ENCODE peak calls at places on chromosome X, in eight cellular contexts. G is spleen, C is WERI-Rb-1, R is cardiac muscle cell, N is right lobe of liver, Q is endodermal cell, O is mesenchymal stem cell, S is GM23248. W is an unnamed sample. For H3K27me3, the result is how much of the 10 kb centered on the place peaks cover.

GRCh38 chrX:39157006-39157405 is 355.7 kb downstream of the MID1IP1 start:
- DNase-seq in G (no peak), C (no peak), R (peak), N (no peak), Q (no peak), O (peak), S (no peak), W (no peak)

GRCh38 chrX:19636989-19637388 is 121.7 kb upstream of the MAP3K15 start:
- DNase-seq in G (no peak), C (no peak), R (no peak), N (no peak), Q (no peak), O (no peak), S (no peak), W (no peak)

GRCh38 chrX:120144178-120144844 is 14.1 kb upstream of the RHOXF2 start:
- DNase-seq in G (no peak), C (no peak), R (no peak), N (no peak), Q (no peak), O (peak), S (peak), W (no peak)

GRCh38 chrX:132227383-132228112 is 8.3 kb upstream of the RAP2C start:
- DNase-seq in G (no peak), C (no peak), R (no peak), N (no peak), Q (no peak), O (peak), S (peak), W (no peak)

GRCh38 chrX:109440475-109440874 is 41.4 kb downstream of the GUCY2F start:
- DNase-seq in G (no peak), C (no peak), R (no peak), N (no peak), Q (no peak), O (no peak), S (no peak), W (no peak)

GRCh38 chrX:17440258-17440657 is 65.3 kb downstream of the NHS start:
- DNase-seq in G (no peak), C (no peak), R (no peak), N (no peak), Q (no peak), O (no peak), S (no peak), W (no peak)

GRCh38 chrX:142251665-142252064 is 46.6 kb upstream of the MAGEC2 start:
- DNase-seq in G (no peak), C (no peak), R (no peak), N (no peak), Q (no peak), O (no peak), S (no peak), W (no peak)

GRCh38 chrX:17521871-17522693 is 147.1 kb downstream of the NHS start:
- DNase-seq in G (no peak), C (no peak), R (peak), N (no peak), Q (peak), O (no peak), S (peak), W (no peak)

GRCh38 chrX:65926095-65927019 is 113.5 kb downstream of the VSIG4 start:
- DNase-seq in G (peak), C (no peak), R (no peak), N (no peak), Q (no peak), O (no peak), S (no peak), W (no peak)

GRCh38 chrX:8868906-8869305 is 67.7 kb upstream of the FAM9A start:
- DNase-seq in G (no peak), C (no peak), R (peak), N (no peak), Q (no peak), O (peak), S (peak), W (no peak)

GRCh38 chrX:29940750-29941149 is 274.6 kb upstream of the MAGEB2 start:
- DNase-seq in G (no peak), C (no peak), R (no peak), N (no peak), Q (no peak), O (no peak), S (no peak), W (no peak)

GRCh38 chrX:70044541-70045245 is 5.0 kb downstream of the AWAT2 start:
- DNase-seq in G (peak), C (no peak), R (no peak), N (no peak), Q (no peak), O (no peak), S (peak), W (no peak)

GRCh38 chrX:20547649-20548051 is 280.9 kb upstream of the RPS6KA3 start:
- DNase-seq in G (no peak), C (no peak), R (no peak), N (peak), Q (no peak), O (peak), S (peak), W (no peak)

GRCh38 chrX:86455495-86455894 is 307.2 kb downstream of the DACH2 start:
- DNase-seq in G (no peak), C (no peak), R (no peak), N (no peak), Q (peak), O (no peak), S (no peak), W (no peak)

GRCh38 chrX:312621-313331 is 5.8 kb downstream of the GTPBP6 start:
- DNase-seq in G (peak), C (no peak), R (no peak), N (peak), Q (no peak), O (no peak), S (no peak), W (no peak)

DNA sequence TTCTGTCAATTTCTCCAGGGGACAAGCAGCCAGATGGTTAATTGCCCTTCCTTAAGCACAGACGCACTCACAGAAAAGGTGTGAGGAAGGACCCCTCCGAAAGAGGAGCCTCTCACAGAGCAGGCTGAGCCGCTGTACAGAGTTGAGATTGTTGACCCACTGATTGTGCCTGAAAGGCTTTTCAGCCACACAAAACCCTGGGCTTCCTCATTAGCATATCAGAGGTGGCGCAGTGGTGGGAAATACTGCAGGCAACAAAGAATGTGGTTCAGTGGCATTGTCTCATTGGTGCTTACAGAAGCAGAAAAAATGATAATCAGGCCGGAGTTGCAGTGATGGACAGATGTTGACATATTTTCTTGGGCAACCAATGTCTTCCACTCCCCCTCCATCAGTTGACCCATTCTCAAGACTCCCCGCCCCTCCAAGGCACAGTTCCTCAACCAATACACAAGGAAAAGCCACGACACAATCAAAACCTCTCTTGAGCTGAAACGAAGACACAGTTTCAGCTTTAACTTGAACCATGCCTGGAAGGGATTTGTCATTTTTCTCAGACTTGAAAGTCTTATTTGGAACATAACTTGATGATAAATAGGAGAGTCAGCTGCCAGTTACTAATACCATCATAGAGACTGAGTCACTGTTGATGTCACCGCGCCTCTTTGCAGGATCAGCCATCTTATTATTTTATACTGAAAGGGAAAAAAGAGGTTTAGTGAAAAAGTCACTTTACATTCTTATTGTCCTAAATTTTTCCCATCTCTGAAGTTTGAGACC is 53.0 kb downstream of the ATXN3L start:
- DNase-seq in G (no peak), C (no peak), R (no peak), N (no peak), Q (no peak), O (no peak), S (peak), W (no peak)
- H3K27ac ChIP-seq in G (no peak), C (no peak), R (no peak), N (no peak), Q (peak), O (no peak), S (no peak), W (no peak)

GRCh38 chrX:137143864-137144263 is 110.1 kb upstream of the GPR101 start:
- DNase-seq in G (no peak), C (no peak), R (no peak), N (no peak), Q (no peak), O (no peak), S (no peak), W (no peak)
- H3K27me3 ChIP-seq in G (under half), C (under half), R (under half), N (under half), Q (under half), O (under half), S (under half), W (under half)

GRCh38 chrX:48576108-48576507 is 1.8 kb downstream of the RBM3 start:
- DNase-seq in G (no peak), C (no peak), R (no peak), N (no peak), Q (no peak), O (no peak), S (no peak), W (no peak)
- H3K27ac ChIP-seq in G (no peak), C (no peak), R (no peak), N (no peak), Q (no peak), O (no peak), S (no peak), W (peak)

DNA sequence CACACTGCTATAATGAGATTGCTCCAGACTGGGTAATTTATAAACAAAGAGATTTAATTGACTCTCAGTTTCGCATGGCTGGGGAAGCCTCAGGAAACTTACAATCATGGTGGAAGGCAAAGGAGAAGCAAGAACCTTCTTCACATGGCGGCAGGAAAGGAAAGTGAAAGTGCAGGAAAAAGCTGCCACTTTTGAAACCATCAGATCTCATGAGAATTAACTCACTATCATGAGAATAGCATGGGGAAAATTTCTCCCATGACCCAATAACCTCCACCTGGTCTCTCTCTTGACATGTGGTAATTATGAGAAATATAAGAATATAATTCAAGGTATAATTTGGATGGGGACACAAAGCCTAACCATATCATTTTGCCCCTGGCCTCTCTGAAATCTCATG is 884.2 kb downstream of the GLUD2 start:
- DNase-seq in G (no peak), C (no peak), R (no peak), N (no peak), Q (no peak), O (no peak), S (no peak), W (no peak)
- H3K27me3 ChIP-seq in G (under half), C (under half), R (under half), N (under half), Q (under half), O (under half), S (under half), W (under half)

GRCh38 chrX:10014462-10015373 is 47.6 kb downstream of the CLDN34 start:
- DNase-seq in G (peak), C (peak), R (peak), N (peak), Q (peak), O (peak), S (peak), W (peak)
- H3K27ac ChIP-seq in G (peak), C (peak), R (peak), N (peak), Q (peak), O (no peak), S (peak), W (peak)

GRCh38 chrX:84168095-84168494 is 19.9 kb downstream of the RPS6KA6 start:
- DNase-seq in G (no peak), C (no peak), R (no peak), N (no peak), Q (no peak), O (peak), S (peak), W (no peak)

GRCh38 chrX:84168574-84168973 is 19.4 kb downstream of the RPS6KA6 start:
- DNase-seq in G (no peak), C (no peak), R (no peak), N (no peak), Q (no peak), O (no peak), S (peak), W (no peak)

GRCh38 chrX:84162401-84162800 is 25.6 kb downstream of the RPS6KA6 start:
- DNase-seq in G (no peak), C (no peak), R (no peak), N (no peak), Q (no peak), O (no peak), S (no peak), W (no peak)

GRCh38 chrX:84161641-84162040 is 26.4 kb downstream of the RPS6KA6 start:
- DNase-seq in G (no peak), C (no peak), R (no peak), N (no peak), Q (no peak), O (no peak), S (no peak), W (no peak)

GRCh38 chrX:84165716-84166115 is 22.3 kb downstream of the RPS6KA6 start:
- DNase-seq in G (no peak), C (no peak), R (no peak), N (no peak), Q (no peak), O (no peak), S (peak), W (no peak)
- H3K27me3 ChIP-seq in G (under half), C (under half), R (under half), N (under half), Q (under half), O (under half), S (under half), W (under half)